ENCODE peak calls at places on chromosomes 12 and 14, in five cellular contexts. L, B, U, M and C are unnamed samples.

GRCh38 chr14:68255697-68256178 is 436.2 kb downstream of the RAD51B start:
- DNase-seq in L (no peak), B (no peak), U (no peak), M (no peak), C (no peak)

GRCh38 chr12:64780531-64781373 is 21.5 kb upstream of the GNS start:
- DNase-seq in L (no peak), B (peak), U (peak), M (no peak), C (no peak)

GRCh38 chr12:64679487-64679983 is 69.2 kb downstream of the RASSF3 start:
- DNase-seq in L (no peak), B (peak), U (no peak), M (no peak), C (peak)

GRCh38 chr14:47186491-47186890 is 488.9 kb downstream of the MDGA2 start:
- DNase-seq in L (no peak), B (no peak), U (no peak), M (no peak), C (no peak)

GRCh38 chr14:54343276-54344121 is 53.3 kb upstream of the CDKN3 start:
- DNase-seq in L (peak), B (no peak), U (no peak), M (no peak), C (no peak)

GRCh38 chr14:77872152-77872551 is 72.2 kb downstream of the ADCK1 start:
- DNase-seq in L (no peak), B (no peak), U (no peak), M (no peak), C (no peak)

GRCh38 chr12:68189766-68190700 is 30.5 kb upstream of the IFNG start:
- DNase-seq in L (no peak), B (no peak), U (no peak), M (no peak), C (peak)

GRCh38 chr12:1630081-1630826 is 1.2 kb downstream of the WNT5B start:
- DNase-seq in L (no peak), B (no peak), U (peak), M (no peak), C (no peak)

GRCh38 chr14:94089479-94089878 is 8.4 kb downstream of the IFI27L1 start:
- DNase-seq in L (no peak), B (no peak), U (no peak), M (no peak), C (no peak)

GRCh38 chr12:99087278-99087677 is 442.2 kb downstream of the APAF1 start:
- DNase-seq in L (no peak), B (no peak), U (no peak), M (no peak), C (no peak)

GRCh38 chr14:103121161-103121845 is 2.0 kb upstream of the TNFAIP2 start:
- DNase-seq in L (no peak), B (no peak), U (no peak), M (no peak), C (no peak)

GRCh38 chr14:93019367-93019843 is 96.3 kb downstream of the ITPK1 start:
- DNase-seq in L (peak), B (no peak), U (no peak), M (no peak), C (no peak)

GRCh38 chr14:74649673-74650072 is 37.6 kb upstream of the LTBP2 start:
- DNase-seq in L (no peak), B (no peak), U (no peak), M (no peak), C (no peak)

GRCh38 chr12:96044017-96044985 is 8.9 kb upstream of the LTA4H start:
- DNase-seq in L (no peak), B (no peak), U (no peak), M (no peak), C (no peak)

GRCh38 chr14:23146980-23147379 is 27.9 kb upstream of the CEBPE start:
- DNase-seq in L (no peak), B (no peak), U (no peak), M (no peak), C (no peak)

GRCh38 chr14:106204063-106204462 is 677.7 kb downstream of the TMEM121 start:
- DNase-seq in L (no peak), B (peak), U (no peak), M (no peak), C (no peak)

GRCh38 chr12:1528791-1529190 is 65.6 kb downstream of the FBXL14 start:
- DNase-seq in L (no peak), B (no peak), U (no peak), M (no peak), C (no peak)

GRCh38 chr12:92289611-92290010 is 144.0 kb upstream of the BTG1 start:
- DNase-seq in L (no peak), B (no peak), U (no peak), M (no peak), C (no peak)

GRCh38 chr12:117513353-117513752 is 151.9 kb upstream of the NOS1 start:
- DNase-seq in L (no peak), B (no peak), U (no peak), M (no peak), C (no peak)

GRCh38 chr14:80621701-80622100 is 319.8 kb downstream of the CEP128 start:
- DNase-seq in L (peak), B (no peak), U (no peak), M (no peak), C (peak)

GRCh38 chr12:69252033-69252432 is 12.7 kb downstream of the CPSF6 start:
- DNase-seq in L (no peak), B (no peak), U (no peak), M (no peak), C (no peak)

GRCh38 chr12:116635487-116635886 is 76.3 kb downstream of the MAP1LC3B2 start:
- DNase-seq in L (no peak), B (no peak), U (no peak), M (no peak), C (no peak)

GRCh38 chr12:97134495-97134894 is 227.4 kb downstream of the NEDD1 start:
- DNase-seq in L (no peak), B (no peak), U (no peak), M (no peak), C (no peak)

GRCh38 chr12:52049688-52050087 is 1.6 kb upstream of the NR4A1 start:
- DNase-seq in L (no peak), B (no peak), U (no peak), M (no peak), C (no peak)

GRCh38 chr12:52050116-52050770 is 999 bp upstream of the NR4A1 start:
- DNase-seq in L (no peak), B (no peak), U (peak), M (no peak), C (no peak)

GRCh38 chr12:52049286-52049685 is 2.0 kb upstream of the NR4A1 start:
- DNase-seq in L (no peak), B (no peak), U (no peak), M (no peak), C (no peak)

GRCh38 chr12:52052471-52053186 is 1.4 kb downstream of the NR4A1 start:
- DNase-seq in L (no peak), B (peak), U (no peak), M (no peak), C (no peak)

GRCh38 chr12:52050771-52051541 is at the start of gene NR4A1:
- DNase-seq in L (peak), B (peak), U (peak), M (peak), C (peak)
- TF ChIP-seq EZH2 in L (no peak), B (no peak), U (no peak), M (no peak), C (no peak)

GRCh38 chr12:27906127-27906500 is 66.4 kb downstream of the PTHLH start:
- DNase-seq in L (no peak), B (peak), U (no peak), M (no peak), C (no peak)

GRCh38 chr12:27902651-27903050 is 69.9 kb downstream of the PTHLH start:
- DNase-seq in L (no peak), B (no peak), U (no peak), M (no peak), C (no peak)

GRCh38 chr12:27907766-27908165 is 64.8 kb downstream of the PTHLH start:
- DNase-seq in L (no peak), B (no peak), U (no peak), M (no peak), C (no peak)

GRCh38 chr12:27905285-27906126 is 67.0 kb downstream of the PTHLH start:
- DNase-seq in L (no peak), B (no peak), U (no peak), M (no peak), C (no peak)

DNA sequence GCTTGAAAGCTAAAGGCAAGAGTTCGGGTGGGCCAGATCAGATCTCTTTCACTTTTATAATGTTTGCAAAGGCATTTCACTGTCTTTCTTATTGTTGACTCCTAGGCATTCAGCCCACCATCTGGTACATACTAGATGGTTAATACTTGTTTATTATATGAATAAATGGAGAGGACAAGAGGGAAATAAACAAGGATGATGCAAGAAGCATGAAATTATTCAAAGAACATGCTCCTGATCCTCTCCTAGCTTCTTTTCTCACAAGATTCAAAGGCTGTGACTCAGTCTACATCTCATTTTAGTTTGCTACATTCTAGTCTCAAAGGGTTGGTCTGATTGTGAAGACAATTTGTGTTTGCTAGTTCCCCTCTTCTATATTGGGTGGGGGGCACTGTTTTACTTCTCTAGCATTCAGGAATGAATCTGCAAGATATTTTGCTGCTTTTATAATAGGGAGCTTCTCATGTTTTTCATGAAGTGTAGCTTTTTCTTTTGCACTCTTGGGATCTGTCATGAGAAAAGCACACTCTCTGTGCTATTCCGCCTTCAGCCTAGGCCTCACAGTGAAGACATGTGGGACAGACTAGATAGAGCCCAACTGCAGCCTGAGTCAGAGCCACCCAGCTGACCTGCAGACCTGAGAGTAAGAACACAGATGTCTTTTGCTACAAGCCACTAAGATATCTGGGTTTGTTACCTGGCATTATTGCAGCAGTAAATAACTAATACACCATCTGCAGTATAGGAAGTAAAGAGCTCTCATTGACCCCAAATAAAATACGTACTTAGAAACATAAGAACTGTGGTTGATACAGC is 65.7 kb downstream of the PTHLH start:
- DNase-seq in L (no peak), B (peak), U (no peak), M (no peak), C (no peak)
- TF ChIP-seq YY1 in L (no peak), B (no peak), U (no peak), M (no peak), C (no peak)

GRCh38 chr12:32922546-32923297 is 26.1 kb upstream of the PKP2 start:
- DNase-seq in L (no peak), B (no peak), U (no peak), M (no peak), C (no peak)

GRCh38 chr12:32926356-32926755 is 29.8 kb upstream of the PKP2 start:
- DNase-seq in L (no peak), B (no peak), U (no peak), M (no peak), C (no peak)

GRCh38 chr12:32921397-32921796 is 24.8 kb upstream of the PKP2 start:
- DNase-seq in L (no peak), B (no peak), U (no peak), M (no peak), C (no peak)

GRCh38 chr12:32926963-32927362 is 30.4 kb upstream of the PKP2 start:
- DNase-seq in L (no peak), B (no peak), U (no peak), M (no peak), C (no peak)
- TF ChIP-seq POLR2A in L (no peak), B (no peak), U (no peak), M (no peak), C (no peak)

GRCh38 chr14:100629696-100630095 is 42.5 kb upstream of the BEGAIN start:
- DNase-seq in L (no peak), B (no peak), U (no peak), M (no peak), C (no peak)

GRCh38 chr14:100629098-100629497 is 41.9 kb upstream of the BEGAIN start:
- DNase-seq in L (no peak), B (no peak), U (no peak), M (no peak), C (no peak)

GRCh38 chr14:100634026-100634425 is 46.8 kb upstream of the BEGAIN start:
- DNase-seq in L (no peak), B (no peak), U (no peak), M (no peak), C (no peak)

GRCh38 chr14:100636559-100636958 is 49.3 kb upstream of the BEGAIN start:
- DNase-seq in L (no peak), B (no peak), U (no peak), M (no peak), C (no peak)

GRCh38 chr14:100633406-100633805 is 46.2 kb upstream of the BEGAIN start:
- DNase-seq in L (no peak), B (no peak), U (no peak), M (no peak), C (no peak)
- TF ChIP-seq EZH2 in L (no peak), B (no peak), U (no peak), M (no peak), C (no peak)

GRCh38 chr14:89399594-89400068 is 17.4 kb downstream of the FOXN3 start:
- DNase-seq in L (peak), B (no peak), U (peak), M (no peak), C (no peak)
- TF ChIP-seq YY1 in L (no peak), B (no peak), U (no peak), M (no peak), C (no peak)

GRCh38 chr14:100875126-100875525 is 28.4 kb downstream of the RTL1 start:
- DNase-seq in L (no peak), B (no peak), U (no peak), M (no peak), C (no peak)

GRCh38 chr14:100873083-100873482 is 30.4 kb downstream of the RTL1 start:
- DNase-seq in L (no peak), B (no peak), U (no peak), M (no peak), C (no peak)

GRCh38 chr14:100874411-100875091 is 29.0 kb downstream of the RTL1 start:
- DNase-seq in L (no peak), B (no peak), U (no peak), M (no peak), C (no peak)

GRCh38 chr14:100872641-100873071 is 30.9 kb downstream of the RTL1 start:
- DNase-seq in L (no peak), B (no peak), U (no peak), M (no peak), C (no peak)

GRCh38 chr14:100874051-100874410 is 29.5 kb downstream of the RTL1 start:
- DNase-seq in L (no peak), B (no peak), U (no peak), M (no peak), C (no peak)
- TF ChIP-seq POLR2A in L (no peak), B (no peak), U (no peak), M (no peak), C (no peak)

GRCh38 chr12:94874086-94874985 is 129.2 kb downstream of the NDUFA12 start:
- DNase-seq in L (no peak), B (no peak), U (no peak), M (no peak), C (no peak)

GRCh38 chr12:94873368-94874085 is 130.0 kb downstream of the NDUFA12 start:
- DNase-seq in L (no peak), B (peak), U (peak), M (no peak), C (no peak)

GRCh38 chr12:94874986-94875312 is 128.5 kb downstream of the NDUFA12 start:
- DNase-seq in L (no peak), B (no peak), U (no peak), M (no peak), C (no peak)

GRCh38 chr12:94872007-94872653 is 131.4 kb downstream of the NDUFA12 start:
- DNase-seq in L (no peak), B (no peak), U (no peak), M (no peak), C (no peak)

GRCh38 chr12:94872671-94873367 is 130.7 kb downstream of the NDUFA12 start:
- DNase-seq in L (no peak), B (no peak), U (peak), M (no peak), C (no peak)
- TF ChIP-seq EZH2 in L (no peak), B (no peak), U (peak), M (no peak), C (no peak)